ENCODE peak calls at places on chromosomes 11 and 22, in nine cellular contexts. H is K562; P is activated naive CD8-positive, alpha-beta T cell treated with anti-CD3 and anti-CD28 coated beads for 36 hours; Q is fibroblast of gingiva; F is activated CD4-positive, CD25-positive, alpha-beta regulatory T cell treated with anti-CD3 and anti-CD28 coated beads, Interleukin-2, amount 50 U/mL, for 72 hours; Z is GM12865; U is transverse colon; T is sciatic nerve; X is SHP77 treated with DMSO at 0.1 percent for 48 hours. O is an unnamed sample.

GRCh38 chr11:65487467-65488272 is 11.2 kb upstream of the MALAT1 start:
- DNase-seq in H (peak), P (no peak), Q (peak), F (peak), Z (peak), U (peak), T (peak), X (peak), O (peak)

GRCh38 chr11:73453562-73453961 is 77.4 kb downstream of the RELT start:
- DNase-seq in H (no peak), P (no peak), Q (peak), F (no peak), Z (no peak), U (no peak), T (no peak), X (no peak), O (no peak)

GRCh38 chr11:9759519-9760179 is 95.8 kb downstream of the SWAP70 start:
- DNase-seq in H (peak), P (peak), Q (peak), F (peak), Z (peak), U (peak), T (peak), X (peak), O (peak)

GRCh38 chr11:131824766-131825165 is 454.4 kb downstream of the NTM start:
- DNase-seq in H (no peak), P (no peak), Q (peak), F (no peak), Z (no peak), U (no peak), T (no peak), X (no peak), O (no peak)

GRCh38 chr11:128725630-128726461 is 32.0 kb downstream of the FLI1 start:
- DNase-seq in H (no peak), P (no peak), Q (peak), F (no peak), Z (peak), U (peak), T (no peak), X (no peak), O (no peak)

GRCh38 chr11:117600261-117600783 is 196.7 kb downstream of the DSCAML1 start:
- DNase-seq in H (no peak), P (no peak), Q (no peak), F (no peak), Z (no peak), U (no peak), T (no peak), X (no peak), O (peak)

GRCh38 chr22:45072322-45072903 is 62.6 kb upstream of the PHF21B start:
- DNase-seq in H (peak), P (no peak), Q (no peak), F (no peak), Z (no peak), U (no peak), T (no peak), X (no peak), O (no peak)

GRCh38 chr11:20669833-20670684 is 673 bp downstream of the NELL1 start:
- DNase-seq in H (no peak), P (no peak), Q (no peak), F (no peak), Z (no peak), U (no peak), T (no peak), X (no peak), O (no peak)

GRCh38 chr11:10441021-10441523 is 14.0 kb upstream of the AMPD3 start:
- DNase-seq in H (no peak), P (no peak), Q (peak), F (no peak), Z (no peak), U (no peak), T (no peak), X (no peak), O (no peak)

GRCh38 chr11:117506856-117507425 is 179.3 kb downstream of the CEP164 start:
- DNase-seq in H (no peak), P (no peak), Q (no peak), F (no peak), Z (no peak), U (no peak), T (no peak), X (no peak), O (no peak)